ENCODE peak calls at places on chromosomes 11 and 22, in six cellular contexts. W is naive thymus-derived CD4-positive, alpha-beta T cell; J is CD8-positive, alpha-beta memory T cell; T is stimulated activated CD4-positive, alpha-beta T cell treated with anti-CD3 and anti-CD28 coated beads, Interleukin-12 subunit alpha, Interleukin-12 subunit beta, amount 100 ng/mL, for 24 hours; P is neuronal stem cell; R is activated T-cell treated with anti-CD3 and anti-CD28 coated beads, Interleukin-2, amount 50 U/mL, for 4 hours. A is an unnamed sample.

GRCh38 chr11:72319261-72319660 is 75.3 kb upstream of the PHOX2A start:
- DNase-seq in T (no peak), R (no peak), P (no peak), J (no peak), W (no peak), A (no peak)

GRCh38 chr11:19903620-19904069 is 191.0 kb downstream of the NAV2 start:
- DNase-seq in W (peak), P (peak), T (peak), J (no peak), R (peak), A (no peak)

GRCh38 chr11:86435711-86436110 is 61.0 kb downstream of the CCDC81 start:
- DNase-seq in W (no peak), J (no peak), T (no peak), R (no peak), P (no peak), A (no peak)

GRCh38 chr11:69274531-69275016 is 19.4 kb upstream of the MYEOV start:
- DNase-seq in T (no peak), P (no peak), R (no peak), W (no peak), J (no peak), A (no peak)

GRCh38 chr11:84243629-84244263 is 957.6 kb upstream of the CCDC90B start:
- DNase-seq in T (no peak), P (no peak), J (no peak), W (no peak), R (no peak), A (no peak)

GRCh38 chr11:57477507-57478189 is 17.3 kb downstream of the RTN4RL2 start:
- DNase-seq in R (no peak), T (no peak), W (no peak), P (no peak), J (no peak), A (no peak)

GRCh38 chr22:37016134-37016910 is 2.9 kb downstream of the TST start:
- DNase-seq in T (no peak), P (no peak), R (no peak), W (no peak), J (peak), A (no peak)

GRCh38 chr22:47696776-47697175 is 934.3 kb downstream of the TBC1D22A start:
- DNase-seq in R (no peak), P (no peak), T (no peak), J (no peak), W (no peak), A (no peak)

GRCh38 chr11:8610532-8611116 is 16.6 kb upstream of the STK33 start:
- DNase-seq in T (no peak), J (no peak), W (peak), R (no peak), P (no peak), A (no peak)

A was measured in effector memory CD4-positive, alpha-beta T cell.